ENCODE peak calls at places on chromosomes 16 and 17, in five cellular contexts. One of them, this sample, is unnamed.

GRCh38 chr16:49799172-49799571 is 56.7 kb downstream of the ZNF423 start:
- DNase-seq in K562: no peak
- DNase-seq in HCT116: no peak
- DNase-seq in GM12878: no peak
- DNase-seq in HepG2: no peak
- DNase-seq in this sample: no peak

GRCh38 chr16:80527297-80527696 is 13.5 kb upstream of the DYNLRB2 start:
- DNase-seq in GM12878: no peak
- DNase-seq in HepG2: peak
- DNase-seq in HCT116: peak
- DNase-seq in K562: peak
- DNase-seq in this sample: peak

GRCh38 chr17:77581480-77581879 is 377.0 kb upstream of the TNRC6C start:
- DNase-seq in GM12878: no peak
- DNase-seq in HepG2: no peak
- DNase-seq in K562: no peak
- DNase-seq in HCT116: no peak
- DNase-seq in this sample: no peak

GRCh38 chr17:78802459-78802858 is 20.4 kb upstream of the CYTH1 start:
- DNase-seq in HepG2: no peak
- DNase-seq in K562: no peak
- DNase-seq in GM12878: no peak
- DNase-seq in HCT116: no peak
- DNase-seq in this sample: no peak

GRCh38 chr16:11797957-11798299 is 870 bp upstream of the ZC3H7A start:
- DNase-seq in GM12878: no peak
- DNase-seq in HepG2: no peak
- DNase-seq in HCT116: no peak
- DNase-seq in K562: peak
- DNase-seq in this sample: peak

GRCh38 chr17:11618861-11619566 is 20.7 kb downstream of the DNAH9 start:
- DNase-seq in GM12878: no peak
- DNase-seq in K562: no peak
- DNase-seq in HCT116: no peak
- DNase-seq in HepG2: peak
- DNase-seq in this sample: no peak

GRCh38 chr16:71293921-71294320 is 4.7 kb upstream of the CMTR2 start:
- DNase-seq in K562: no peak
- DNase-seq in HepG2: no peak
- DNase-seq in GM12878: no peak
- DNase-seq in HCT116: no peak
- DNase-seq in this sample: no peak

GRCh38 chr17:37182786-37183185 is 193.0 kb upstream of the C17orf78 start:
- DNase-seq in K562: no peak
- DNase-seq in GM12878: no peak
- DNase-seq in HepG2: no peak
- DNase-seq in HCT116: no peak
- DNase-seq in this sample: no peak

GRCh38 chr16:85722066-85722465 is 28.8 kb downstream of the C16orf74 start:
- DNase-seq in K562: no peak
- DNase-seq in HCT116: no peak
- DNase-seq in GM12878: no peak
- DNase-seq in HepG2: no peak
- DNase-seq in this sample: no peak

GRCh38 chr17:222172-222571 is 40.7 kb upstream of the DOC2B start:
- DNase-seq in GM12878: no peak
- DNase-seq in HepG2: no peak
- DNase-seq in HCT116: no peak
- DNase-seq in K562: no peak
- DNase-seq in this sample: no peak

GRCh38 chr17:7294614-7295153 is at the start of gene YBX2:
- DNase-seq in GM12878: no peak
- DNase-seq in HCT116: peak
- DNase-seq in HepG2: no peak
- DNase-seq in K562: no peak
- DNase-seq in this sample: peak

GRCh38 chr17:78357177-78357586 is 2.7 kb downstream of the SOCS3 start:
- DNase-seq in HepG2: no peak
- DNase-seq in K562: peak
- DNase-seq in HCT116: no peak
- DNase-seq in GM12878: no peak
- DNase-seq in this sample: peak

GRCh38 chr17:2710804-2711607 is 558 bp downstream of the CLUH start:
- DNase-seq in K562: no peak
- DNase-seq in GM12878: no peak
- DNase-seq in HepG2: peak
- DNase-seq in HCT116: no peak
- DNase-seq in this sample: peak

GRCh38 chr17:72529386-72529785 is 408.6 kb downstream of the SOX9 start:
- DNase-seq in GM12878: no peak
- DNase-seq in HepG2: no peak
- DNase-seq in HCT116: no peak
- DNase-seq in K562: no peak
- DNase-seq in this sample: no peak

GRCh38 chr16:89921131-89921698 is 1.9 kb upstream of the TUBB3 start:
- DNase-seq in HCT116: no peak
- DNase-seq in GM12878: no peak
- DNase-seq in HepG2: peak
- DNase-seq in K562: no peak
- DNase-seq in this sample: no peak
- TF ChIP-seq ZBTB33 in HCT116: no peak
- TF ChIP-seq ZBTB33 in GM12878: no peak
- TF ChIP-seq ZBTB33 in HepG2: no peak
- TF ChIP-seq ZBTB33 in K562: no peak
- TF ChIP-seq ZBTB33 in this sample: no peak

GRCh38 chr17:82531431-82531881 is 11.9 kb downstream of the FOXK2 start:
- DNase-seq in GM12878: no peak
- DNase-seq in HCT116: no peak
- DNase-seq in K562: no peak
- DNase-seq in HepG2: no peak
- DNase-seq in this sample: no peak

GRCh38 chr17:82534401-82534812 is 14.9 kb downstream of the FOXK2 start:
- DNase-seq in HepG2: no peak
- DNase-seq in K562: no peak
- DNase-seq in GM12878: no peak
- DNase-seq in HCT116: no peak
- DNase-seq in this sample: no peak

GRCh38 chr17:82542439-82542838 is 22.9 kb downstream of the FOXK2 start:
- DNase-seq in K562: no peak
- DNase-seq in HCT116: no peak
- DNase-seq in HepG2: no peak
- DNase-seq in GM12878: no peak
- DNase-seq in this sample: no peak

DNA sequence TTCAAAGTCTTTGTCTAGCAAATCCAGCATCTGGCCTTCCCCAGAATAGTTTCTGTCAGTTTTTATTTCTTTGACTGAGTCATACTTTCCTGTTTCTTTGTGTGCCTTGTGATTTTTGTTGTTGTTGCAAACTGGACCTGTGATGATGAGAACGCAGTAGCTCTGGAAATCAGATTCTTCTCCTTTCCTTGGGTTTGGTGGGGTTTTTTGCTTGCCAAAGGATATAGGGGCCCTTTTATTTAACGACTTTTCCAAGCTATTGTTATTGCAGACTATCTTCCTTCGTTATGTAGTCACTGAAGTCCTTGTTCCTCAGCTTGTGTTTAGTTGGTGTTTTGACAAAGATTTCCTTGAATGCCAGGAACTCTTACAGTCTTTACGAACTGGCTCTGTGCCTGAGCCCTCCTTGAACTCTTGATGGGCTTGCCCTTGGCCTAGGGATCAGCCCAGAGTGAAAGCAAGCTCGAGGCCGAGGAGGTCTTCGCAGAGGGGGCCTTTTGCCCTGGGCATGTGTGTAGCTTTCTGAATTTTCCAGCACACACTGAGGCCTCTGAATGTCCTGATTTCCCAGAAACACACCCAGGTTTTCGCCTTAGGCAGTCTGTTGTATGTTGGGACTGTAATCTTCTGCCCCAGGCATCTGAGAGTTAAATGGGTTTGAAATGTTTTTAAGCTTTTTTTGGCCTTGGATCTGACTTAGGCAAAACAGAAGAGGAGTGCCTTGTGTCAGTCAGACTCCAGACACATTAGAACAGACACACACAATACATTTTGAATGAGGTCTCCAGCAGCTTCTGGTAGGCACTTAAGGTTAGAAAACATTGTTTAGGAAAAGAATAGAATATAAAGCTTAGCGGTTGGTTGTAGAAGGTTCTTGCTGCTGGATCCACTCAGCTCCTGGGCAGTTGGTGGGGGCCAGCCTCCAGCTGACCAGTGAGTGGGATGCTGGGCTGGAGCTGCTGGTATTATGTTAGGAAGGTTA is 17.0 kb downstream of the FOXK2 start:
- DNase-seq in HepG2: no peak
- DNase-seq in HCT116: no peak
- DNase-seq in GM12878: no peak
- DNase-seq in K562: no peak
- DNase-seq in this sample: peak
- TF ChIP-seq ZBTB33 in HepG2: no peak
- TF ChIP-seq ZBTB33 in HCT116: no peak
- TF ChIP-seq ZBTB33 in GM12878: no peak
- TF ChIP-seq ZBTB33 in K562: no peak
- TF ChIP-seq ZBTB33 in this sample: no peak

DNA sequence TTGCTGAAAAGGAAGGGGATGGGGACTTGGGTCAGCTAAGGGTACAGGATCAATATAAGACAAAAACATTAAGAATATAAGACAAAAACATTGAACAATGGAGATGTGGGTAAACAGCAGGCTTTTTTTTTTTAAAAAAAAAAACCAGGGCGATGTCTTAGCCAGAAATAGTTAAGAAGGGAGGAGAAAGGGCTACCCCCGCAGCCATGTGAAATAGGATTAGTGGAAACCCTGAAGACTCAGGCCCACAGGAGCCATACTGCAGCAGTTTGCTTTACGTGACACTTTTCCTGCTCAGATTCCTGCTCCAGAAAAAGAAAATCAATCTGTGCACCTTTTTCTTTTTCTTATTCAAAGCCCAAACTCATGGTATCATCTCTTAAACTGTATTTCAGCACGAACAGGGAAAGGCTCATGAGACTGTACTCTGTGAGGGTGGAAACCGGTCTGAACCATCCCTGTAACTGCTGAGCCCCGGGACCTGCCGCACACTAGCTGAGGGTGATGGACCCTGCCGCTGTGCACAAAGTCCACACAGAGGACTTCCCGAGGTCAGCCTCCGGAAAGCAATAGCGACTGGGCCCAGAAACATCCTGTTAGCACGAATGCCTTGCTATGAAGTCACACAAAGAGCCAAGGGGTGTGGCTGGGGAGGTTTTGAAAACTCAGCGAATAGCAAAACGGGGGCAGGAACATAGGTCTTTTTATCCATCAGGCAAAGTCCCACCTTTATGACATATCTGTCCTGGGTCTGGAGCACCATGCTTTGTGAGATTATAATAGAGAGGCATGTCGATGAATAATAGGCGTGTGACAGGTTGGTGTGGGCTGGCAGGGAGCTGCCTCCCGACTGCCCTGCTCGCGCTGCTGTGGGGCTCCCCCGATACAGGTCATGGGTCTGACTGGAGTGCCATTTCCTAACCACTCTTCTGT is 33.2 kb downstream of the CDK5R1 start:
- DNase-seq in HCT116: no peak
- DNase-seq in GM12878: peak
- DNase-seq in K562: no peak
- DNase-seq in HepG2: peak
- DNase-seq in this sample: peak
- TF ChIP-seq ZBTB33 in HCT116: no peak
- TF ChIP-seq ZBTB33 in GM12878: no peak
- TF ChIP-seq ZBTB33 in K562: no peak
- TF ChIP-seq ZBTB33 in HepG2: no peak
- TF ChIP-seq ZBTB33 in this sample: no peak

GRCh38 chr16:58797137-58797801 is 63.2 kb upstream of the GOT2 start:
- DNase-seq in HCT116: no peak
- DNase-seq in HepG2: no peak
- DNase-seq in K562: no peak
- DNase-seq in GM12878: no peak
- DNase-seq in this sample: no peak
- TF ChIP-seq ZBTB33 in HCT116: no peak
- TF ChIP-seq ZBTB33 in HepG2: no peak
- TF ChIP-seq ZBTB33 in K562: no peak
- TF ChIP-seq ZBTB33 in GM12878: no peak
- TF ChIP-seq ZBTB33 in this sample: no peak

DNA sequence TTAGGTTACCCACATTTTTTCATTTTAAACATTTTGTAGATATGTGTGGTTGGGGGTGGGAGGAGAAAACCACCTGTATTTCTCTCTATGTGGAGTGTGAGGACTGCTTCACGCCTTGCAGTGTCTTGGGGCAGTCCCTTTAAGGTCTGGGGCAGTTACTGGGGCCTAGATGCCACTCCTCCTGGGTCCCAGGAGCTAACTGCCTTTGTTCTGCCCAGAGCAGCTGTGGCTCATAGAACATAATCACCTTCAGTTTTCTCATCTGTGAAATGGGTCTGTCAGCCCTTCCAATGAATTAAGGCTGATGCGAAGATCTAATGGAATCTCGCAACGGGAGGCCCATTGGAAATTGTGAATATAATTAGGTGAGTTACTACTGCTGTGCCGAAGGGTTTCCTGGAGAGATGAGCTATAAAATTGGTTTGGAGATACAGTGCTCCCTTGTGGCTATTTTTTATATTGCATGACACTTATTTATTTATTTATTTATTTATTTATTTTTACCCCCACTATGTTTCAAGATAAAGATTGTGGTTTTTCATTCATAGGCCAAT is 22.9 kb downstream of the DHRS7C start:
- DNase-seq in K562: peak
- DNase-seq in GM12878: no peak
- DNase-seq in HepG2: peak
- DNase-seq in HCT116: peak
- DNase-seq in this sample: peak
- TF ChIP-seq ZBTB33 in K562: no peak
- TF ChIP-seq ZBTB33 in GM12878: no peak
- TF ChIP-seq ZBTB33 in HepG2: no peak
- TF ChIP-seq ZBTB33 in HCT116: no peak
- TF ChIP-seq ZBTB33 in this sample: no peak

GRCh38 chr16:4200781-4201137 is 41.1 kb downstream of the SRL start:
- DNase-seq in K562: no peak
- DNase-seq in HCT116: no peak
- DNase-seq in HepG2: no peak
- DNase-seq in GM12878: no peak
- DNase-seq in this sample: no peak

GRCh38 chr16:4202615-4203014 is 39.3 kb downstream of the SRL start:
- DNase-seq in HepG2: no peak
- DNase-seq in HCT116: no peak
- DNase-seq in K562: no peak
- DNase-seq in GM12878: no peak
- DNase-seq in this sample: no peak

GRCh38 chr16:4203748-4204147 is 38.1 kb downstream of the SRL start:
- DNase-seq in K562: peak
- DNase-seq in HCT116: no peak
- DNase-seq in HepG2: no peak
- DNase-seq in GM12878: no peak
- DNase-seq in this sample: no peak

GRCh38 chr16:4194661-4195060 is 47.2 kb downstream of the SRL start:
- DNase-seq in HCT116: no peak
- DNase-seq in HepG2: no peak
- DNase-seq in GM12878: no peak
- DNase-seq in K562: no peak
- DNase-seq in this sample: no peak

GRCh38 chr16:4200000-4200780 is 41.7 kb downstream of the SRL start:
- DNase-seq in K562: peak
- DNase-seq in GM12878: no peak
- DNase-seq in HepG2: peak
- DNase-seq in HCT116: peak
- DNase-seq in this sample: peak
- TF ChIP-seq ZBTB33 in K562: no peak
- TF ChIP-seq ZBTB33 in GM12878: no peak
- TF ChIP-seq ZBTB33 in HepG2: no peak
- TF ChIP-seq ZBTB33 in HCT116: no peak
- TF ChIP-seq ZBTB33 in this sample: no peak

GRCh38 chr16:20681821-20682736 is 15.4 kb downstream of the ACSM1 start:
- DNase-seq in K562: peak
- DNase-seq in GM12878: no peak
- DNase-seq in HepG2: no peak
- DNase-seq in HCT116: no peak
- DNase-seq in this sample: no peak
- TF ChIP-seq ZBTB33 in K562: no peak
- TF ChIP-seq ZBTB33 in GM12878: no peak
- TF ChIP-seq ZBTB33 in HepG2: no peak
- TF ChIP-seq ZBTB33 in HCT116: no peak
- TF ChIP-seq ZBTB33 in this sample: no peak